ENCODE peak calls at places on chromosomes 4 and X, in five cellular contexts. One of them, this sample, is unnamed.

GRCh38 chr4:104494822-104495559 is at the start of gene CXXC4:
- DNase-seq in H1: peak; percentile 70
- DNase-seq in neuronal stem cell: peak; percentile 96
- DNase-seq in trophoblast cell: peak; percentile 25
- DNase-seq in mesenchymal stem cell: peak; percentile 89
- DNase-seq in this sample: peak; percentile 87

GRCh38 chr4:56215901-56216300 is 171.4 kb downstream of the AASDH start:
- DNase-seq in H1: no peak
- DNase-seq in neuronal stem cell: no peak
- DNase-seq in trophoblast cell: no peak
- DNase-seq in mesenchymal stem cell: peak; percentile 28
- DNase-seq in this sample: peak; percentile 42

GRCh38 chrX:19046343-19047215 is 62.7 kb upstream of the PHKA2 start:
- DNase-seq in H1: no peak
- DNase-seq in neuronal stem cell: no peak
- DNase-seq in trophoblast cell: peak; percentile 61
- DNase-seq in mesenchymal stem cell: peak; percentile 12
- DNase-seq in this sample: no peak

GRCh38 chrX:151596282-151596681 is 32.8 kb downstream of the PASD1 start:
- DNase-seq in H1: no peak
- DNase-seq in neuronal stem cell: no peak
- DNase-seq in trophoblast cell: no peak
- DNase-seq in mesenchymal stem cell: no peak
- DNase-seq in this sample: no peak

GRCh38 chr4:75107703-75108612 is 175.0 kb downstream of the PARM1 start:
- DNase-seq in H1: no peak
- DNase-seq in neuronal stem cell: no peak
- DNase-seq in trophoblast cell: no peak
- DNase-seq in mesenchymal stem cell: peak; percentile 29
- DNase-seq in this sample: no peak

GRCh38 chr4:105714071-105714521 is 5.5 kb downstream of the GSTCD start:
- DNase-seq in H1: no peak
- DNase-seq in neuronal stem cell: no peak
- DNase-seq in trophoblast cell: peak; percentile 3
- DNase-seq in mesenchymal stem cell: no peak
- DNase-seq in this sample: no peak

GRCh38 chr4:157080605-157081004 is 4.7 kb downstream of the GLRB start:
- DNase-seq in H1: no peak
- DNase-seq in neuronal stem cell: no peak
- DNase-seq in trophoblast cell: no peak
- DNase-seq in mesenchymal stem cell: peak; percentile 19
- DNase-seq in this sample: no peak

GRCh38 chr4:113878718-113879117 is 100.7 kb downstream of the ARSJ start:
- DNase-seq in H1: peak; percentile 59
- DNase-seq in neuronal stem cell: peak; percentile 51
- DNase-seq in trophoblast cell: no peak
- DNase-seq in mesenchymal stem cell: peak; percentile 47
- DNase-seq in this sample: peak; percentile 86

GRCh38 chrX:130691576-130691975 is 211.4 kb downstream of the ENOX2 start:
- DNase-seq in H1: no peak
- DNase-seq in neuronal stem cell: no peak
- DNase-seq in trophoblast cell: no peak
- DNase-seq in mesenchymal stem cell: no peak
- DNase-seq in this sample: no peak

GRCh38 chr4:148007303-148007702 is 275.4 kb downstream of the ARHGAP10 start:
- DNase-seq in H1: no peak
- DNase-seq in neuronal stem cell: no peak
- DNase-seq in trophoblast cell: peak; percentile 92
- DNase-seq in mesenchymal stem cell: peak; percentile 99
- DNase-seq in this sample: no peak

GRCh38 chr4:56728512-56728911 is 47.4 kb upstream of the HOPX start:
- DNase-seq in H1: no peak
- DNase-seq in neuronal stem cell: no peak
- DNase-seq in trophoblast cell: no peak
- DNase-seq in mesenchymal stem cell: peak; percentile 99
- DNase-seq in this sample: no peak

GRCh38 chr4:26176621-26177121 is 144.1 kb upstream of the RBPJ start:
- DNase-seq in H1: no peak
- DNase-seq in neuronal stem cell: no peak
- DNase-seq in trophoblast cell: no peak
- DNase-seq in mesenchymal stem cell: no peak
- DNase-seq in this sample: no peak

GRCh38 chr4:48329976-48330375 is 11.4 kb upstream of the SLAIN2 start:
- DNase-seq in H1: no peak
- DNase-seq in neuronal stem cell: no peak
- DNase-seq in trophoblast cell: peak; percentile 61
- DNase-seq in mesenchymal stem cell: peak; percentile 84
- DNase-seq in this sample: no peak

GRCh38 chr4:72496119-72496518 is 72.9 kb downstream of the ADAMTS3 start:
- DNase-seq in H1: no peak
- DNase-seq in neuronal stem cell: no peak
- DNase-seq in trophoblast cell: no peak
- DNase-seq in mesenchymal stem cell: no peak
- DNase-seq in this sample: no peak

GRCh38 chr4:103018391-103019318 is 850 bp downstream of the SLC9B1 start:
- DNase-seq in H1: no peak
- DNase-seq in neuronal stem cell: peak; percentile 5
- DNase-seq in trophoblast cell: no peak
- DNase-seq in mesenchymal stem cell: no peak
- DNase-seq in this sample: no peak

GRCh38 chrX:10199212-10199611 is 42.4 kb downstream of the CLCN4 start:
- DNase-seq in H1: no peak
- DNase-seq in neuronal stem cell: no peak
- DNase-seq in trophoblast cell: peak; percentile 57
- DNase-seq in mesenchymal stem cell: peak; percentile 77
- DNase-seq in this sample: no peak

GRCh38 chr4:112516401-112517066 is 554 bp upstream of the NEUROG2 start:
- DNase-seq in H1: peak; percentile 81
- DNase-seq in neuronal stem cell: peak; percentile 89
- DNase-seq in trophoblast cell: peak; percentile 39
- DNase-seq in mesenchymal stem cell: no peak
- DNase-seq in this sample: peak; percentile 83

GRCh38 chrX:47264507-47265173 is 31.8 kb downstream of the USP11 start:
- DNase-seq in H1: no peak
- DNase-seq in neuronal stem cell: no peak
- DNase-seq in trophoblast cell: no peak
- DNase-seq in mesenchymal stem cell: peak; percentile 54
- DNase-seq in this sample: no peak

GRCh38 chr4:186765138-186765537 is 41.5 kb upstream of the FAT1 start:
- DNase-seq in H1: peak; percentile 48
- DNase-seq in neuronal stem cell: no peak
- DNase-seq in trophoblast cell: peak; percentile 9
- DNase-seq in mesenchymal stem cell: no peak
- DNase-seq in this sample: peak; percentile 52

GRCh38 chrX:124275167-124275894 is 57.1 kb upstream of the TEX13D start:
- DNase-seq in H1: no peak
- DNase-seq in neuronal stem cell: no peak
- DNase-seq in trophoblast cell: no peak
- DNase-seq in mesenchymal stem cell: no peak
- DNase-seq in this sample: no peak

GRCh38 chr4:142040043-142040442 is 403.7 kb downstream of the IL15 start:
- DNase-seq in H1: no peak
- DNase-seq in neuronal stem cell: no peak
- DNase-seq in trophoblast cell: no peak
- DNase-seq in mesenchymal stem cell: no peak
- DNase-seq in this sample: peak; percentile 43

GRCh38 chrX:11837437-11837836 is 79.4 kb downstream of the MSL3 start:
- DNase-seq in H1: no peak
- DNase-seq in neuronal stem cell: no peak
- DNase-seq in trophoblast cell: no peak
- DNase-seq in mesenchymal stem cell: no peak
- DNase-seq in this sample: no peak

GRCh38 chr4:185472063-185472542 is 570 bp upstream of the CCDC110 start:
- DNase-seq in H1: no peak
- DNase-seq in neuronal stem cell: no peak
- DNase-seq in trophoblast cell: no peak
- DNase-seq in mesenchymal stem cell: peak; percentile 25
- DNase-seq in this sample: no peak

GRCh38 chrX:21946925-21947641 is 6.6 kb downstream of the SMS start:
- DNase-seq in H1: no peak
- DNase-seq in neuronal stem cell: no peak
- DNase-seq in trophoblast cell: no peak
- DNase-seq in mesenchymal stem cell: peak; percentile 64
- DNase-seq in this sample: peak; percentile 40

GRCh38 chr4:52659722-52660261 is 691 bp upstream of the USP46 start:
- DNase-seq in H1: peak; percentile 57
- DNase-seq in neuronal stem cell: peak; percentile 14
- DNase-seq in trophoblast cell: peak; percentile 53
- DNase-seq in mesenchymal stem cell: peak; percentile 60
- DNase-seq in this sample: no peak

GRCh38 chrX:20438871-20439526 is 172.3 kb upstream of the RPS6KA3 start:
- DNase-seq in H1: no peak
- DNase-seq in neuronal stem cell: no peak
- DNase-seq in trophoblast cell: no peak
- DNase-seq in mesenchymal stem cell: no peak
- DNase-seq in this sample: no peak

GRCh38 chr4:119729815-119730643 is 101.4 kb upstream of the PDE5A start:
- DNase-seq in H1: no peak
- DNase-seq in neuronal stem cell: no peak
- DNase-seq in trophoblast cell: peak; percentile 91
- DNase-seq in mesenchymal stem cell: peak; percentile 90
- DNase-seq in this sample: no peak

GRCh38 chrX:19602866-19603620 is 87.7 kb upstream of the MAP3K15 start:
- DNase-seq in H1: no peak
- DNase-seq in neuronal stem cell: no peak
- DNase-seq in trophoblast cell: peak; percentile 81
- DNase-seq in mesenchymal stem cell: peak; percentile 67
- DNase-seq in this sample: no peak

GRCh38 chrX:38293741-38294140 is 33.6 kb downstream of the RPGR start:
- DNase-seq in H1: no peak
- DNase-seq in neuronal stem cell: no peak
- DNase-seq in trophoblast cell: peak; percentile 41
- DNase-seq in mesenchymal stem cell: no peak
- DNase-seq in this sample: no peak
- H2BK12ac ChIP-seq in H1: no peak overlapping the region
- H2BK12ac ChIP-seq in neuronal stem cell: no peak overlapping the region
- H2BK12ac ChIP-seq in trophoblast cell: no peak overlapping the region
- H2BK12ac ChIP-seq in mesenchymal stem cell: no peak overlapping the region
- H2BK12ac ChIP-seq in this sample: no peak overlapping the region

GRCh38 chr4:183729069-183729406 is 69.9 kb downstream of the TRAPPC11 start:
- DNase-seq in H1: no peak
- DNase-seq in neuronal stem cell: no peak
- DNase-seq in trophoblast cell: no peak
- DNase-seq in mesenchymal stem cell: no peak
- DNase-seq in this sample: no peak
- H2BK12ac ChIP-seq in H1: no peak overlapping the region
- H2BK12ac ChIP-seq in neuronal stem cell: no peak overlapping the region
- H2BK12ac ChIP-seq in trophoblast cell: no peak overlapping the region
- H2BK12ac ChIP-seq in mesenchymal stem cell: no peak overlapping the region
- H2BK12ac ChIP-seq in this sample: no peak overlapping the region

DNA sequence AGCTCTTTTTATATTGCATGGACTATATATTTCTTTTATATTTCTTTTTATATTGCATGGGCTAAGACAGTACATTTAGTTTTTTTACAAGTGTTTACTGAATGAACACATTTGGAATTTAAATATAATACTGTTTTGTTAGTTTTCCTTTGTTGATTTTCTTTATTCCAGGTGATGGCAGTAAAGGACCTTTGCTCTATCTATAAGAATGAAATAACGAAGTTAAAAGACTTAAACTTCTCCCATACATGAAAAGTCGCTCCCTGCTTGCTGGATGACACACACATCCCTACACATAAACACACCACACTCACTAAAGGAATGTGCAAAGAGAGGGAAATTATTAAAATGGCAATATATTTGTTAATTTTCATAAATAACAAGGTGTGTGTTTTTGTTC is 102.5 kb upstream of the ANXA10 start:
- DNase-seq in H1: no peak
- DNase-seq in neuronal stem cell: no peak
- DNase-seq in trophoblast cell: peak; percentile 2
- DNase-seq in mesenchymal stem cell: no peak
- DNase-seq in this sample: no peak
- H2BK12ac ChIP-seq in H1: no peak overlapping the region
- H2BK12ac ChIP-seq in neuronal stem cell: no peak overlapping the region
- H2BK12ac ChIP-seq in trophoblast cell: no peak overlapping the region
- H2BK12ac ChIP-seq in mesenchymal stem cell: no peak overlapping the region
- H2BK12ac ChIP-seq in this sample: no peak overlapping the region

GRCh38 chrX:154711264-154711663 is 39.6 kb downstream of the GAB3 start:
- DNase-seq in H1: no peak
- DNase-seq in neuronal stem cell: no peak
- DNase-seq in trophoblast cell: no peak
- DNase-seq in mesenchymal stem cell: no peak
- DNase-seq in this sample: no peak
- H2BK12ac ChIP-seq in H1: no peak overlapping the region
- H2BK12ac ChIP-seq in neuronal stem cell: no peak overlapping the region
- H2BK12ac ChIP-seq in trophoblast cell: no peak overlapping the region
- H2BK12ac ChIP-seq in mesenchymal stem cell: no peak overlapping the region
- H2BK12ac ChIP-seq in this sample: no peak overlapping the region

GRCh38 chr4:8582941-8583654 is 2.9 kb downstream of the GPR78 start:
- DNase-seq in H1: no peak
- DNase-seq in neuronal stem cell: no peak
- DNase-seq in trophoblast cell: peak; percentile 98
- DNase-seq in mesenchymal stem cell: no peak
- DNase-seq in this sample: no peak
- H2BK12ac ChIP-seq in H1: no peak overlapping the region
- H2BK12ac ChIP-seq in neuronal stem cell: no peak overlapping the region
- H2BK12ac ChIP-seq in trophoblast cell: no peak overlapping the region
- H2BK12ac ChIP-seq in mesenchymal stem cell: no peak overlapping the region
- H2BK12ac ChIP-seq in this sample: no peak overlapping the region